ENCODE peak calls at places on chromosomes 11 and 22, in seven cellular contexts. M is esophagus squamous epithelium, F is K562, Y is GM12878, V is IMR-90, B is body of pancreas, D is testis. H is an unnamed sample.

GRCh38 chr11:37468344-37468743 is 870.3 kb upstream of the RAG2 start:
- DNase-seq in M (no peak), F (no peak), Y (no peak), V (no peak), B (no peak), D (no peak), H (no peak)

GRCh38 chr11:112963368-112963955 is 2.2 kb downstream of the NCAM1 start:
- DNase-seq in M (no peak), F (no peak), Y (no peak), V (no peak), B (no peak), D (no peak), H (no peak)

GRCh38 chr22:19958083-19959042 is 16.7 kb upstream of the TXNRD2 start:
- DNase-seq in M (no peak), F (no peak), Y (no peak), V (peak), B (no peak), D (peak), H (no peak)

GRCh38 chr22:45934659-45935341 is 42.2 kb downstream of the WNT7B start:
- DNase-seq in M (no peak), F (no peak), Y (no peak), V (peak), B (peak), D (peak), H (peak)

GRCh38 chr11:60831501-60832079 is 10.3 kb upstream of the CCDC86 start:
- DNase-seq in M (no peak), F (no peak), Y (no peak), V (peak), B (no peak), D (no peak), H (peak)

GRCh38 chr11:123509737-123510578 is 79.9 kb downstream of the GRAMD1B start:
- DNase-seq in M (no peak), F (no peak), Y (no peak), V (peak), B (peak), D (no peak), H (peak)

GRCh38 chr11:33567004-33567403 is 133.6 kb downstream of the C11orf91 start:
- DNase-seq in M (no peak), F (no peak), Y (no peak), V (no peak), B (no peak), D (no peak), H (no peak)

GRCh38 chr11:37657645-37658044 is 1059.6 kb upstream of the RAG2 start:
- DNase-seq in M (no peak), F (no peak), Y (no peak), V (peak), B (no peak), D (no peak), H (no peak)

GRCh38 chr11:12433571-12434061 is 56.2 kb downstream of the PARVA start:
- DNase-seq in M (no peak), F (no peak), Y (no peak), V (peak), B (no peak), D (no peak), H (no peak)

GRCh38 chr22:47293368-47294221 is 531.1 kb downstream of the TBC1D22A start:
- DNase-seq in M (no peak), F (no peak), Y (no peak), V (no peak), B (no peak), D (peak), H (no peak)

GRCh38 chr11:116062526-116063171 is 558.4 kb upstream of the CADM1 start:
- DNase-seq in M (no peak), F (no peak), Y (no peak), V (no peak), B (no peak), D (no peak), H (no peak)

GRCh38 chr22:29780781-29781676 is 13.9 kb downstream of the UQCR10 start:
- DNase-seq in M (no peak), F (peak), Y (no peak), V (peak), B (peak), D (no peak), H (peak)

GRCh38 chr11:87528752-87529151 is 491.0 kb downstream of the TMEM135 start:
- DNase-seq in M (no peak), F (no peak), Y (no peak), V (no peak), B (no peak), D (no peak), H (no peak)

GRCh38 chr11:28738549-28738948 is 630.4 kb downstream of the METTL15 start:
- DNase-seq in M (no peak), F (no peak), Y (no peak), V (peak), B (no peak), D (no peak), H (no peak)

GRCh38 chr22:36391648-36392047 is 3.9 kb upstream of the MYH9 start:
- DNase-seq in M (no peak), F (no peak), Y (no peak), V (no peak), B (no peak), D (no peak), H (no peak)

GRCh38 chr22:28743852-28744251 is 2.0 kb downstream of the HSCB start:
- DNase-seq in M (no peak), F (no peak), Y (no peak), V (no peak), B (no peak), D (no peak), H (no peak)

GRCh38 chr11:82183346-82183745 is 550.3 kb downstream of the FAM181B start:
- DNase-seq in M (no peak), F (no peak), Y (no peak), V (no peak), B (no peak), D (no peak), H (no peak)

GRCh38 chr22:29679316-29679715 is 40.5 kb upstream of the CABP7 start:
- DNase-seq in M (no peak), F (no peak), Y (no peak), V (peak), B (no peak), D (no peak), H (no peak)

GRCh38 chr11:2817431-2817830 is 68.1 kb downstream of the CDKN1C start:
- DNase-seq in M (no peak), F (no peak), Y (no peak), V (no peak), B (no peak), D (no peak), H (no peak)

GRCh38 chr22:27295071-27295470 is 506.5 kb downstream of the MN1 start:
- DNase-seq in M (no peak), F (no peak), Y (no peak), V (no peak), B (no peak), D (no peak), H (no peak)

GRCh38 chr11:77113382-77114088 is 10.9 kb downstream of the OMP start:
- DNase-seq in M (no peak), F (peak), Y (no peak), V (peak), B (peak), D (peak), H (peak)

GRCh38 chr11:109609454-109610185 is 187.6 kb downstream of the C11orf87 start:
- DNase-seq in M (no peak), F (no peak), Y (no peak), V (no peak), B (no peak), D (no peak), H (no peak)

GRCh38 chr22:24112188-24112587 is 69.1 kb upstream of the SUSD2 start:
- DNase-seq in M (no peak), F (no peak), Y (no peak), V (peak), B (no peak), D (no peak), H (no peak)

GRCh38 chr22:28051787-28052356 is 132.8 kb upstream of the PITPNB start:
- DNase-seq in M (no peak), F (peak), Y (no peak), V (peak), B (peak), D (peak), H (no peak)

GRCh38 chr22:17266261-17266971 is 47.2 kb upstream of the ADA2 start:
- DNase-seq in M (no peak), F (no peak), Y (no peak), V (no peak), B (peak), D (peak), H (no peak)

GRCh38 chr11:69352715-69353325 is 58.9 kb downstream of the MYEOV start:
- DNase-seq in M (no peak), F (no peak), Y (no peak), V (peak), B (peak), D (no peak), H (peak)

GRCh38 chr22:41539146-41540005 is 4.9 kb downstream of the POLR3H start:
- DNase-seq in M (no peak), F (no peak), Y (no peak), V (no peak), B (no peak), D (no peak), H (no peak)

GRCh38 chr11:66598993-66599392 is 6.0 kb downstream of the CCS start:
- DNase-seq in M (no peak), F (no peak), Y (no peak), V (no peak), B (no peak), D (peak), H (no peak)

GRCh38 chr11:66592457-66593302 is at the start of the genes CCDC87 and CCS:
- DNase-seq in M (peak), F (peak), Y (peak), V (peak), B (peak), D (peak), H (peak)

GRCh38 chr11:66593650-66594049 is 665 bp downstream of the CCS start:
- DNase-seq in M (no peak), F (no peak), Y (no peak), V (no peak), B (no peak), D (no peak), H (no peak)

GRCh38 chr11:66593303-66593635 is 284 bp downstream of the CCS start:
- DNase-seq in M (no peak), F (no peak), Y (no peak), V (no peak), B (no peak), D (no peak), H (no peak)

DNA sequence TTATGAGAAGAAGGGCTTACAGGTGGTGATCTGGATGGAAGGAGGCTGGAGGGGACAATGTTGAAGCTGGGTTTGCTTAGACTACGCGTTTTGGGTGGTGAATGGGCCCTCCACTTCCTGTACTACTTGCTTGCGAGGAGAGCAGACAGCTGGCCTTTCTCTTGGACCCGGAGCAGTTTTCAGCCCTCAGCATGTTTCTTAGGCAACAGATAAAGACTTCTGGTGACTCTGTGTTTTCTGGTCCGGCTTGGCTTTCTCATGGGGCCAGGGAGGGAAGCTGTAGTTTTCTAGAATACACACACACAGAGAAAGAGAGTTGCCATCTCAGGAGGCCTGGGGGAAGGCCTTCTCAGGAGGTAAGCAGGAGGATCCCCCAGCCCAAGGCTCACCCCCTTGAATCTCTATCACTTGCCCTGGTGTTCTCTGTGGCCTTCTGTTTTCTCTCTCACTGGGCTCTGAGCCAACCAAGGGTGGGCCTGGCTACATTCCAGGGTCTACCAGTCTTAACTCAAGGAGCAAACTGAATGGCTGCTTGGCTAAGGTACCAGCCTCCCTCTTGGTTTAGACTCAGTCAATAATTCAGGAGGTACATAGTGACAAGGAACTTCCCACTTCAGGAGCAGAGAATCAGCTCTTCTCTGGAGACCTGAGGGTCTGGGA is 2.4 kb downstream of the CCS start:
- DNase-seq in M (no peak), F (peak), Y (peak), V (peak), B (peak), D (peak), H (no peak)
- TF ChIP-seq POLR2A in M (no peak), F (no peak), Y (no peak), V (no peak), B (no peak), D (no peak), H (no peak)

DNA sequence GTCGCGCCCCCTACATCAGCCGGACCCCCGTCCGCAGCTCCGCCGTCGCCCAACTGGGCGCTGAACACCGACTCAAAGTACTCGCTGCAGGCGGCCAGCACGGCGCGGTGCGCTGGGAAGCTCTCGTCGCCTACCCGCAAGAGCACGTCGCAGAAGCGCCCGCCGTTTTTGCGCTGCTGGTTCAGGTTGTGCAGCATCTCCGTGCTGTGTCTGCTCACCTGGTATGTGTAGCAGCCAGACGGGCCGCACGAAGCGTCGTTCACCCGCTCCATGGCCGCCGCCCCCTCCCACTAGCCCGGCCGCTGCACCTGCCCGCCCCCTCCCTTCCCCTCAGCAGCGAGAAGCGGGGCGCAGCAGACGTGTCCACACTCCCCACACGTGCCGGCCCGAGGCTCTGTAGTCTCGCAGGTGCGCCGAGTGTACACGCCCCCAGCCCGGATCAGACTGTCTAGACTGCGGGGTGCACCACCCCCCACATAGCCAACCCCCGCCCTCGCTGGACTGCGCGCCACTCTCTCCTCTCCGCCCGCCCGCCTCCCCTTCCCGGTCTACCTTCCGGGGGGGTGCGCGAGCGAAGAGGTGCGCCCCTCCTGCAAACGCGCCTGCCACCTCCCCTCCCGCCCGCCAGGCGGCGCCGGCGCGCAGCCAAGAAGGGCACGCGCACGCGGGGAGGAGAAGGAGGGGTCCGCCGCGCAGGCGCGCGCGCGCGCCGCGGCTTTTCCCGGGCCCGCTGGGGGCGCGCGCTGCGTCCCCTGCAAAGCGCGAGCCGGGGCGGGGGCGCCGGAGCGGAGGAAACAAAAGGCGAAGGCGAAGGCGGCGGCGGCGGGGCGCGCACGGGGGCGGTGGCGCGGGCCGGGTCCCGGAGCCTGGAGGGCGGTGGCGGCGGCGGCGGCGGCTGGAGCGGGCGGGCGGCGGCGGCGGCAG is 553 bp downstream of the PATZ1 start:
- DNase-seq in M (peak), F (peak), Y (peak), V (peak), B (peak), D (peak), H (peak)
- TF ChIP-seq POLR2A in M (peak), F (no peak), Y (peak), V (peak), B (peak), D (no peak), H (no peak)

GRCh38 chr11:8709002-8709672 is 26.5 kb downstream of the RPL27A start:
- DNase-seq in M (no peak), F (no peak), Y (no peak), V (peak), B (peak), D (peak), H (no peak)
- TF ChIP-seq POLR2A in M (peak), F (no peak), Y (no peak), V (no peak), B (peak), D (no peak), H (no peak)

GRCh38 chr11:61968758-61969390 is 1.4 kb upstream of the FTH1 start:
- DNase-seq in M (no peak), F (no peak), Y (no peak), V (no peak), B (no peak), D (no peak), H (no peak)

GRCh38 chr11:61967177-61967923 is at the start of gene FTH1:
- DNase-seq in M (peak), F (peak), Y (no peak), V (peak), B (peak), D (peak), H (peak)

GRCh38 chr11:61964941-61965282 is 2.5 kb downstream of the FTH1 start:
- DNase-seq in M (no peak), F (no peak), Y (no peak), V (no peak), B (no peak), D (no peak), H (no peak)

GRCh38 chr11:61967924-61968757 is 707 bp upstream of the FTH1 start:
- DNase-seq in M (no peak), F (peak), Y (peak), V (no peak), B (no peak), D (no peak), H (no peak)

GRCh38 chr11:61966673-61967176 is 709 bp downstream of the FTH1 start:
- DNase-seq in M (no peak), F (peak), Y (no peak), V (no peak), B (no peak), D (peak), H (no peak)
- TF ChIP-seq POLR2A in M (no peak), F (no peak), Y (no peak), V (no peak), B (no peak), D (no peak), H (no peak)

GRCh38 chr22:43389227-43389836 is 22.5 kb upstream of the MPPED1 start:
- DNase-seq in M (no peak), F (no peak), Y (no peak), V (no peak), B (no peak), D (no peak), H (no peak)
- TF ChIP-seq POLR2A in M (no peak), F (no peak), Y (no peak), V (no peak), B (no peak), D (no peak), H (no peak)

GRCh38 chr11:111920908-111921307 is 2.2 kb downstream of the C11orf52 start:
- DNase-seq in M (no peak), F (no peak), Y (no peak), V (no peak), B (no peak), D (no peak), H (no peak)

GRCh38 chr11:111916768-111917167 is 1.9 kb upstream of the C11orf52 start:
- DNase-seq in M (no peak), F (no peak), Y (no peak), V (no peak), B (no peak), D (no peak), H (no peak)

GRCh38 chr11:111917788-111918187 is 925 bp upstream of the C11orf52 start:
- DNase-seq in M (no peak), F (no peak), Y (no peak), V (no peak), B (no peak), D (no peak), H (no peak)

GRCh38 chr11:111917312-111917711 is 1.4 kb upstream of the C11orf52 start:
- DNase-seq in M (no peak), F (no peak), Y (no peak), V (no peak), B (no peak), D (no peak), H (no peak)

DNA sequence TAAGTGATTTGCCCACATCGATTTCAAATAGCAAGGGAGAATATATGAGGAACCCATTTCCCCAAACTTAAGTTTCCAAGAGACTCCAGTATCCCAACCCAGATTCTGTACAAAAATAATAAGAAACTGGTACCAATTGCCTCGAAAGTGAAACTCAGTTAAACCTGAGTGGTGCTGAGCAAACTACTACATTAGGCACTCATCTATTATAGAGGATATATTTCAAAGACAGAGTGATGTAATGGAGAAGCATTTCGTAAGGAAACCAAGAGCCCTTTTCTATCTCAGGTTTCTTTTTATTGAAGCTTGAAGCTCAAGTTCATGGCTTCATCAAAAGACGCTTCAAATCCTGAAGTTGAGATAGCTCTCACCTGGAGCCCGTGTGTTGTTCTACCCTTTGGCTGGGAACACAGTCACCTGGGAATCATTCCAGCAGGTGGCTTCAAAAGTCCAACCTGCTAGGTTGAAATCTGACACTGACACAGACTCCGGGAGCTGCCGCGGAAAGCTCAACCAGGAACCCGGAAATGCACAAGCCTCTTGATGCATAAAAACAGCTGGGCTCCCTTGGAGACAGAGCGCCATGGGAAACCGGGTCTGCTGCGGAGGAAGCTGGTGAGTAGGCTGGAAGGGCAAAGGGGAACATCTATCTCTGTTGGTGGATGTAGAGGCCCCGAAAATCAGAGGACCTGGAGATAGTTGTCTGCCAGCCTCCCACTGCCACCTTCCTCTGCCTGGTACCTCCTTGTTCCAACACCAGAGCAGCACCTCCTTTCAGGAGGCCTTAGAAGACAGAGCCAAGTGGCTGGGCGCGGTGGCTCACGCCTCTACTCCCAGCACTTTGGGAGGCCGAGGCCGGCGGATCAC is at the start of gene C11orf52:
- DNase-seq in M (no peak), F (no peak), Y (no peak), V (peak), B (peak), D (no peak), H (no peak)
- TF ChIP-seq POLR2A in M (no peak), F (no peak), Y (no peak), V (no peak), B (peak), D (no peak), H (no peak)

GRCh38 chr22:49931863-49932262 is 13.4 kb downstream of the CRELD2 start:
- DNase-seq in M (no peak), F (no peak), Y (no peak), V (no peak), B (no peak), D (no peak), H (no peak)

GRCh38 chr22:49934144-49934890 is 15.9 kb downstream of the CRELD2 start:
- DNase-seq in M (no peak), F (peak), Y (no peak), V (peak), B (peak), D (peak), H (peak)

GRCh38 chr22:49935561-49935960 is 17.1 kb downstream of the CRELD2 start:
- DNase-seq in M (no peak), F (peak), Y (no peak), V (no peak), B (no peak), D (no peak), H (no peak)

GRCh38 chr22:49934891-49935557 is 16.6 kb downstream of the CRELD2 start:
- DNase-seq in M (no peak), F (peak), Y (no peak), V (peak), B (peak), D (peak), H (no peak)

GRCh38 chr22:49933236-49933921 is 14.9 kb downstream of the CRELD2 start:
- DNase-seq in M (no peak), F (no peak), Y (no peak), V (no peak), B (no peak), D (peak), H (no peak)
- TF ChIP-seq POLR2A in M (peak), F (no peak), Y (no peak), V (no peak), B (no peak), D (no peak), H (no peak)

GRCh38 chr11:67301951-67302516 is 1.3 kb upstream of the SSH3 start:
- DNase-seq in M (no peak), F (no peak), Y (no peak), V (peak), B (peak), D (no peak), H (peak)
- TF ChIP-seq POLR2A in M (peak), F (no peak), Y (no peak), V (no peak), B (no peak), D (no peak), H (no peak)